ENCODE peak calls at places on chromosomes 13 and 19, in eight cellular contexts. S, N, E, X, B, Y, C and T are unnamed samples.
A peak's percentile ranks its signal among the peaks of the same experiment; 100 is the strongest.

GRCh38 chr13:32142956-32143375 is 111.4 kb downstream of the FRY start:
- DNase-seq in S (no peak), N (no peak), E (no peak), X (no peak), B (peak; percentile 95), Y (no peak), C (no peak), T (no peak)

GRCh38 chr13:98224557-98224956 is 47.5 kb upstream of the RNF113B start:
- DNase-seq in S (no peak), N (no peak), E (no peak), X (no peak), B (no peak), Y (no peak), C (no peak), T (no peak)

GRCh38 chr19:29610574-29611271 is 4.6 kb downstream of the POP4 start:
- DNase-seq in S (peak; percentile 83), N (peak; percentile 80), E (peak; percentile 86), X (peak; percentile 77), B (peak; percentile 92), Y (peak; percentile 55), C (peak; percentile 95), T (peak; percentile 93)

GRCh38 chr13:65932587-65933239 is 1297.4 kb downstream of the PCDH9 start:
- DNase-seq in S (peak; percentile 21), N (no peak), E (no peak), X (no peak), B (no peak), Y (no peak), C (no peak), T (no peak)

GRCh38 chr13:36310417-36311108 is 12.9 kb upstream of the CCDC169 start:
- DNase-seq in S (no peak), N (no peak), E (no peak), X (no peak), B (peak; percentile 55), Y (no peak), C (no peak), T (no peak)

GRCh38 chr13:42707003-42707402 is 74.4 kb upstream of the FAM216B start:
- DNase-seq in S (no peak), N (no peak), E (no peak), X (no peak), B (peak; percentile 62), Y (no peak), C (no peak), T (no peak)

GRCh38 chr13:87999141-87999765 is 328.1 kb downstream of the SLITRK5 start:
- DNase-seq in S (no peak), N (no peak), E (no peak), X (no peak), B (peak; percentile 51), Y (no peak), C (no peak), T (no peak)

GRCh38 chr13:49295231-49295630 is 47.5 kb downstream of the CDADC1 start:
- DNase-seq in S (no peak), N (no peak), E (no peak), X (no peak), B (no peak), Y (no peak), C (no peak), T (no peak)

GRCh38 chr19:39160523-39160861 is 34.9 kb downstream of the PAK4 start:
- DNase-seq in S (no peak), N (no peak), E (no peak), X (no peak), B (peak; percentile 69), Y (no peak), C (no peak), T (no peak)

GRCh38 chr13:50892162-50892944 is 17.2 kb upstream of the RNASEH2B start:
- DNase-seq in S (no peak), N (no peak), E (peak; percentile 33), X (no peak), B (no peak), Y (no peak), C (no peak), T (no peak)

GRCh38 chr19:7903244-7904073 is at the start of gene MAP2K7:
- DNase-seq in S (peak; percentile 100), N (peak; percentile 100), E (peak; percentile 100), X (peak; percentile 100), B (peak; percentile 99), Y (peak; percentile 100), C (peak; percentile 100), T (peak; percentile 100)
- TF ChIP-seq CTCF in S (peak; percentile 39), N (peak; percentile 67), E (peak; percentile 45), X (peak; percentile 61), B (peak; percentile 57), Y (no peak), C (no peak), T (peak; percentile 59)

DNA sequence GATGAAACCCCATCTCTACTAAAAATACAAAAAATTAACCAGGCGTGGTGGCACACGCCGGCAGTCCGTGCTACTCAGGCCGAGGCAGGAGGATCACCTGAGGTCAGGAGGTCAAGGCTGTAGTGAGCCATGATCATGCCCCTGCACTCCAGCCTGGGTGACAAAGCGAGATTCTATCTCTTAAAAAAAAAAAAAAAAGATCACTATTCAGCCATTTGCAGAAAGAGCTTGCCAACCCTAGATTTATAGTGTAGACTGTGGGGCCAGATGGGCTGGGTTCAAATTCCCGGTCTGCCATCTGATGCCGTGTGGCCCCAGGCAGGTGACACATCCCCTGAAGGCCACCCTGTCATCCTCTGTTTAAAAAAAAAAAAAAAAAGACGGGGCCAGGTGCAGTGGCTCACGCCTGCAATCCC is 28.9 kb downstream of the SMIM24 start:
- DNase-seq in S (no peak), N (no peak), E (no peak), X (no peak), B (no peak), Y (no peak), C (no peak), T (no peak)
- TF ChIP-seq CTCF in S (no peak), N (no peak), E (no peak), X (no peak), B (no peak), Y (no peak), C (no peak), T (no peak)

DNA sequence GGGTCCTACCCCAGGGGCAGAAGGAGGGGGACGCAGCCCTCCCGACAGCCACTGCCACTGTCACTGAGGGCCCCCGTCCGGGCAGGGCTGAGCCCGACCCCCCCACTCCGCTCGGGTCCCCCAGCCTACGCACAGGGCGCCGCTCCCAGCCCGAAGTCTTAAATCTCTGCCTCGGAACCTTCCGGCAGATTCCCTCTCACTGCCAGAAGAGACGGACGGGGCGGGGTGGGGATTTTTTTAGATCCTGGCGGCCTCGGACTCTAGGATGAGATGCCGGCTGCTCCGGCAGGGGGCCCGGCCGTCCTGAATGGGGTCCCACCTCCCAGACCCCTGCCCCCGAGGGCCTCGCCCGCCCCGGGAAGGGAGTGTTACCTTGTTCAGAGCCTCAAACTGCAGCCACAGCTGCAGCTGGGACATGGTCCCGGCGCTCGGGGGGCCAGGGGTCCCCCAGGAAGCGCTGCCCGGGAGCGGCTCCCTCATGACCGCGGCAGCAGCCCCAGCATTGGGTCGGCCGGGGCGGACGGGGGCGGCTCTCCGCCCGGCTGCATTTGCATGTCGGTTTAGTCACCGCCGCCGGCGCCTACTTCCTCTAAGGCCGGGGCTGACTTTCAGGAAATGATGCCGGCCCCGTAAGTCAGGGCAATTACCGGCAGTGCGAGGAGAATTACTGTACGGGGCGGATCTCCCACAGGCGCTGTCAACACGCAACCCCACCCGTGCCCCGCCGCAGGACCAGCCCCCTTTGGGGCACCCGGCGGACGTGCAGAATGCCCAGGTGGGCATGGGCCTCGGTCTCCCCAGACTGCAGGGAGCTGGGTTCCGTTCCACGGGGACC is 28.1 kb downstream of the GPX4 start:
- DNase-seq in S (peak; percentile 73), N (peak; percentile 89), E (peak; percentile 54), X (peak; percentile 42), B (peak; percentile 92), Y (no peak), C (peak; percentile 97), T (no peak)
- TF ChIP-seq CTCF in S (no peak), N (no peak), E (no peak), X (no peak), B (peak; percentile 16), Y (no peak), C (no peak), T (no peak)

GRCh38 chr19:44847144-44848035 is 1.3 kb downstream of the NECTIN2 start:
- DNase-seq in S (peak; percentile 65), N (peak; percentile 82), E (peak; percentile 56), X (peak; percentile 20), B (peak; percentile 69), Y (peak; percentile 52), C (peak; percentile 96), T (peak; percentile 87)

GRCh38 chr19:44848036-44848804 is 2.1 kb downstream of the NECTIN2 start:
- DNase-seq in S (peak; percentile 52), N (peak; percentile 53), E (peak; percentile 29), X (peak; percentile 12), B (peak; percentile 79), Y (no peak), C (peak; percentile 87), T (no peak)

GRCh38 chr19:44845286-44845611 is 848 bp upstream of the NECTIN2 start:
- DNase-seq in S (no peak), N (no peak), E (no peak), X (no peak), B (no peak), Y (no peak), C (no peak), T (no peak)

GRCh38 chr19:44846455-44847143 is 502 bp downstream of the NECTIN2 start:
- DNase-seq in S (peak; percentile 80), N (peak; percentile 44), E (peak; percentile 49), X (peak; percentile 37), B (peak; percentile 45), Y (peak; percentile 74), C (peak; percentile 89), T (no peak)

DNA sequence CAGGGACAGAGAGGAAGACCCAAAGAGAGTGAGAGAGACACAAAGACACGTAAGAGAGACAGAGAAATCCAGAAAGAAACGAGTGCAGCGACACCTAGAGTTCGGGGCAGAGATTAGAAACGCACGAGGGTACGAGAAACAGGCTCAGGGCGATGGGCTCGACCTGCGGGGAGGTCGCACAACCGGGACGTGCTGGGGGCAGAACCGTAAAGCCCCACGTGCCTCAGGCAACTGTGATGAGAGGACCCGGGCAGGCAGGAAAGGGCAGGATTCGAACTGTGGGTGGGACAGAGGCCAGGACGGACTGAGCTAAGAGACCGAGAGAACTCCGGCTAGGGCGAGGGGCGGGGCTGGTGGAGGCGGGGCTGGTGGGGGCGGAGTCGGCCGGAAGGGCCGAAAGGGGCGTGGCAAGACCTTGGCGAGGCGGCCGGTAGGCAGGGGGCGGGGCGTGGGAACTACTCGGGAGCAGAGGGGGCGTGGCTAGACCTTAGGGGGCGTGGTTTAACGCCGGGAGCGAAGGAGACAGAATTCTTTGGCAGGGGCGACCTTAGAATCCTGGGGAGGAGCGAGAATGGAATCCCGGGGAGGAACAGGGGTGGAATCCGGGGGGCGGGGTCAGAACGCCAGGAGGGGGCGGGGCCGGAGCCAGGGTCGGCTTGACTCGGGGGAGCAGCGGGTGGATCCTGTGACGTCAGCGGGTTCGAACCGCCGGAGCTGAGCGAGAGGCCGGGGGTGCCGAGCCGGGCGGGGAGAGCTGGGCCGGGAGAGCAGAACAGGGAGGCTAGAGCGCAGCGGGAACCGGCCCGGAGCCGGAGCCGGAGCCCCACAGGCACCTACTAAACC is at the start of gene NECTIN2:
- DNase-seq in S (peak; percentile 100), N (peak; percentile 100), E (peak; percentile 100), X (peak; percentile 100), B (peak; percentile 99), Y (peak; percentile 100), C (peak; percentile 100), T (peak; percentile 100)
- TF ChIP-seq CTCF in S (peak; percentile 50), N (peak; percentile 79), E (peak; percentile 41), X (peak; percentile 76), B (peak; percentile 91), Y (peak; percentile 40), C (peak; percentile 53), T (peak; percentile 80)